ENCODE peak calls at places on chromosome 5, in eight cellular contexts. E is heart right ventricle; F is AG10803; G is activated CD4-positive, alpha-beta T cell treated with anti-CD3 and anti-CD28 coated beads for 48 hours; B is LHCN-M2; J is activated CD8-positive, alpha-beta memory T cell treated with anti-CD3 and anti-CD28 coated beads, Interleukin-2, amount 10 ng/mL, durations not matched to agents 7 days and 5 days; U is cardiac fibroblast; A is stimulated activated CD4-positive, alpha-beta T cell treated with anti-CD3 and anti-CD28 coated beads, Interleukin-1b, Interleukin-23, amount 100 ng/mL, for 1 hour. R is an unnamed sample.

GRCh38 chr5:171166766-171167165 is 142.3 kb upstream of the TLX3 start:
- DNase-seq in E (no peak), F (no peak), G (no peak), B (no peak), J (no peak), U (no peak), A (no peak), R (no peak)

GRCh38 chr5:150434502-150434901 is 15.0 kb downstream of the RPS14 start:
- DNase-seq in E (no peak), F (peak), G (no peak), B (no peak), J (no peak), U (peak), A (no peak), R (no peak)

GRCh38 chr5:13786016-13786415 is 158.5 kb downstream of the DNAH5 start:
- DNase-seq in E (no peak), F (no peak), G (no peak), B (no peak), J (no peak), U (no peak), A (no peak), R (no peak)

GRCh38 chr5:178577944-178578343 is 12.2 kb downstream of the COL23A1 start:
- DNase-seq in E (no peak), F (no peak), G (no peak), B (no peak), J (no peak), U (no peak), A (no peak), R (no peak)

GRCh38 chr5:149886697-149887470 is 57.7 kb downstream of the PDE6A start:
- DNase-seq in E (no peak), F (peak), G (no peak), B (peak), J (no peak), U (peak), A (no peak), R (no peak)

GRCh38 chr5:73693573-73694061 is 67.6 kb downstream of the ARHGEF28 start:
- DNase-seq in E (no peak), F (peak), G (no peak), B (peak), J (no peak), U (peak), A (no peak), R (no peak)

GRCh38 chr5:1736889-1737711 is 62.5 kb downstream of the MRPL36 start:
- DNase-seq in E (no peak), F (no peak), G (no peak), B (no peak), J (no peak), U (no peak), A (no peak), R (no peak)

GRCh38 chr5:7494446-7495132 is 98.7 kb downstream of the ADCY2 start:
- DNase-seq in E (no peak), F (no peak), G (no peak), B (no peak), J (no peak), U (no peak), A (no peak), R (no peak)

GRCh38 chr5:160398806-160399205 is 1.0 kb downstream of the FAM200C start:
- DNase-seq in E (no peak), F (peak), G (no peak), B (peak), J (no peak), U (peak), A (no peak), R (no peak)

GRCh38 chr5:78569441-78569840 is 79.1 kb downstream of the LHFPL2 start:
- DNase-seq in E (no peak), F (no peak), G (no peak), B (peak), J (no peak), U (peak), A (no peak), R (no peak)

R was measured in activated T-helper 1 cell treated with anti-CD3 and anti-CD28 coated beads, Interleukin-2, amount 50 U/mL, for 16 hours.